ENCODE peak calls at places on chromosomes 3 and 15, in five cellular contexts. Q is H9, Z is H1, I is neuronal stem cell, Y is mesenchymal stem cell. E is an unnamed sample.

GRCh38 chr15:99124641-99125040 is 19.8 kb downstream of the SYNM start:
- DNase-seq in Z (no peak), I (no peak), Q (no peak), Y (no peak), E (no peak)

GRCh38 chr15:82647045-82647834 is at the start of gene CPEB1:
- DNase-seq in Q (peak), I (no peak), Y (peak), Z (no peak), E (no peak)

GRCh38 chr3:43389388-43390254 is 103.3 kb downstream of the SNRK start:
- DNase-seq in Q (no peak), Z (no peak), I (no peak), Y (peak), E (no peak)

GRCh38 chr3:127655641-127656040 is 17.1 kb upstream of the ABTB1 start:
- DNase-seq in I (no peak), Z (no peak), Y (peak), Q (no peak), E (no peak)

GRCh38 chr3:51975857-51976549 is 1.1 kb downstream of the ABHD14A start:
- DNase-seq in I (no peak), Z (no peak), Y (peak), Q (peak), E (no peak)

GRCh38 chr3:169945313-169945712 is 21.3 kb upstream of the SEC62 start:
- DNase-seq in Z (no peak), Q (no peak), I (no peak), Y (peak), E (peak)

GRCh38 chr3:148809835-148810234 is 17.8 kb upstream of the CPB1 start:
- DNase-seq in Z (no peak), I (no peak), Q (no peak), Y (no peak), E (no peak)

GRCh38 chr3:16329792-16330061 is 64.7 kb downstream of the OXNAD1 start:
- DNase-seq in I (peak), Z (no peak), Y (no peak), Q (no peak), E (no peak)

GRCh38 chr3:157239082-157239704 is 79.2 kb upstream of the CCNL1 start:
- DNase-seq in Y (peak), Z (peak), I (peak), Q (peak), E (peak)

GRCh38 chr3:104359546-104359945 is 1007.2 kb upstream of the ALCAM start:
- DNase-seq in Y (peak), Z (no peak), I (no peak), Q (no peak), E (peak)

GRCh38 chr15:97030251-97030650 is 699.8 kb downstream of the NR2F2 start:
- DNase-seq in Z (no peak), I (no peak), Y (no peak), Q (no peak), E (peak)

GRCh38 chr15:85753791-85754452 is 40.8 kb downstream of the KLHL25 start:
- DNase-seq in I (no peak), Z (no peak), Y (no peak), Q (peak), E (no peak)

GRCh38 chr3:54649551-54649950 is 278.3 kb downstream of the LRTM1 start:
- DNase-seq in I (no peak), Q (no peak), Z (no peak), Y (no peak), E (peak)

GRCh38 chr3:159818399-159818798 is 170.2 kb upstream of the IL12A start:
- DNase-seq in I (no peak), Q (peak), Y (no peak), Z (no peak), E (peak)

GRCh38 chr3:187209501-187209900 is 12.2 kb downstream of the RTP1 start:
- DNase-seq in I (no peak), Q (no peak), Z (no peak), Y (no peak), E (no peak)

GRCh38 chr3:16270855-16271254 is 5.8 kb downstream of the OXNAD1 start:
- DNase-seq in Y (no peak), Z (no peak), Q (no peak), I (no peak), E (no peak)

GRCh38 chr3:187011915-187012314 is 81.6 kb downstream of the ST6GAL1 start:
- DNase-seq in I (no peak), Q (no peak), Y (no peak), Z (no peak), E (no peak)

GRCh38 chr3:178255315-178255714 is 280.9 kb upstream of the KCNMB2 start:
- DNase-seq in Q (no peak), Z (no peak), I (no peak), Y (peak), E (no peak)

GRCh38 chr3:138803006-138803653 is 31.6 kb downstream of the PIK3CB start:
- DNase-seq in I (no peak), Z (no peak), Y (no peak), Q (no peak), E (no peak)

GRCh38 chr3:179081885-179082284 is 10.3 kb upstream of the ZMAT3 start:
- DNase-seq in Y (no peak), I (no peak), Z (no peak), Q (no peak), E (peak)

GRCh38 chr3:73094951-73095350 is 33.5 kb downstream of the EBLN2 start:
- DNase-seq in I (no peak), Z (no peak), Y (no peak), Q (peak), E (no peak)

GRCh38 chr3:143171141-143171651 is 51.6 kb downstream of the CHST2 start:
- DNase-seq in Y (peak), I (no peak), Q (no peak), Z (no peak), E (no peak)

GRCh38 chr3:113264741-113265140 is 53.4 kb downstream of the BOC start:
- DNase-seq in I (no peak), Z (no peak), Y (no peak), Q (no peak), E (no peak)

GRCh38 chr3:102449341-102449740 is 14.5 kb downstream of the ZPLD1 start:
- DNase-seq in Q (no peak), I (no peak), Z (no peak), Y (peak), E (no peak)

GRCh38 chr3:186340211-186340610 is 21.8 kb downstream of the DGKG start:
- DNase-seq in Y (no peak), I (no peak), Q (no peak), Z (no peak), E (no peak)

GRCh38 chr15:67148196-67148701 is 82.8 kb downstream of the SMAD3 start:
- DNase-seq in I (no peak), Q (no peak), Y (peak), Z (no peak), E (peak)

GRCh38 chr15:31360843-31361763 is 34.5 kb downstream of the KLF13 start:
- DNase-seq in I (no peak), Q (no peak), Z (no peak), Y (no peak), E (peak)

GRCh38 chr15:86756688-86757087 is 677.0 kb downstream of the AGBL1 start:
- DNase-seq in Z (no peak), I (no peak), Y (no peak), Q (no peak), E (no peak)

GRCh38 chr3:144055604-144056003 is 84.0 kb downstream of the DIPK2A start:
- DNase-seq in Y (no peak), I (no peak), Q (no peak), Z (no peak), E (no peak)

GRCh38 chr3:177396707-177397106 is 199.4 kb upstream of the TBL1XR1 start:
- DNase-seq in Y (no peak), I (no peak), Q (no peak), Z (no peak), E (no peak)

GRCh38 chr15:57565326-57565725 is 26.4 kb upstream of the MYZAP start:
- DNase-seq in Z (no peak), Y (no peak), I (no peak), Q (peak), E (no peak)

GRCh38 chr15:70863450-70864218 is 9.7 kb upstream of the LARP6 start:
- DNase-seq in Q (no peak), Z (no peak), Y (peak), I (no peak), E (no peak)

GRCh38 chr3:127644641-127645040 is 15.7 kb downstream of the PODXL2 start:
- DNase-seq in I (no peak), Q (no peak), Y (no peak), Z (no peak), E (no peak)

GRCh38 chr3:72310028-72310987 is 525.4 kb upstream of the PROK2 start:
- DNase-seq in Z (no peak), Q (no peak), I (no peak), Y (peak), E (no peak)

GRCh38 chr3:133644768-133645167 is 17.0 kb downstream of the TOPBP1 start:
- DNase-seq in Z (no peak), Q (no peak), Y (peak), I (no peak), E (peak)

GRCh38 chr3:42839616-42840015 is 30.4 kb downstream of the ACKR2 start:
- DNase-seq in I (peak), Y (peak), Q (peak), Z (no peak), E (peak)

GRCh38 chr3:27521179-27521871 is 37.1 kb upstream of the SLC4A7 start:
- DNase-seq in I (no peak), Y (peak), Z (no peak), Q (no peak), E (peak)

GRCh38 chr3:27526614-27527315 is 42.6 kb upstream of the SLC4A7 start:
- DNase-seq in Y (no peak), Z (no peak), Q (no peak), I (no peak), E (no peak)

GRCh38 chr3:27521872-27522265 is 37.7 kb upstream of the SLC4A7 start:
- DNase-seq in I (no peak), Y (no peak), Z (no peak), Q (no peak), E (no peak)
- H3K18ac ChIP-seq in I (no peak), Y (peak), Z (no peak), Q (no peak), E (no peak)

DNA sequence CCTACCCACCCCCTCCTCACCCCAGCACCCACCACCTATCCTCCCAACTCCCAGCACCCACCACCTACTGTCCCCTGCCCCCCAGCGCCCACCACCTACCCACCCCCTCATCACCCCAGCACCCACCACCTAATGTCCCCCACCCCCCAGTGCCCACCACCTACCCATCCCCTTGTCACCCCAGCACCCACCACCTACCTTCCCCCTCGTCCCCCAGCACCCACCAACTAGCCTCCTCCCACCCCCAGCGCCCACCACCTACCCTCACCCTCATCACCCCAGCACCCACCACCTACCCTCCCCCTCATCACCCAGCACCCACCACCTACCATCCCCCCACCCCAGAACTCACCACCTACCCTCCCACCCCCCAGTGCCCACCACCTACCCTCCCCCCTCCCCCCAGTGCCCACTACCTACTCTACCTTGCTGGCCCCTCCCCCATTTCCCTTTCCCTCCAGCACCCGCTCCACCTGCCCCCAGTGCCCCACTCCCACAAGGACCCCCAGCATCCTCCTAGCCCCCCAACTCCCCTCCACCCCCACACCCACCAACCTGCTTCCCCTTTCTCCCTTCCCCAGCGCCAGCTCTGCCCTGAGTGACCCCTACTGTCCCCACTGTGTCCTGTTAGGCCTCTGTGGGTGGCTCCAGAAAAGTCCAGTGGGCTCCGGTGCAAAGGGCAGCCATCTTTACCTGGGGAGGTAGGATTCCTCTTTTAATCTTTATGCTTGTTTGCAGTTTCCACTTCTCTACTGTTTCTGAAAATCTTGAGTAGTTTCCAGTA is 1.2 kb downstream of the UROC1 start:
- DNase-seq in Y (no peak), Q (no peak), I (no peak), Z (no peak), E (no peak)
- H2BK12ac ChIP-seq in Y (no peak), Q (no peak), I (no peak), Z (no peak), E (no peak)

DNA sequence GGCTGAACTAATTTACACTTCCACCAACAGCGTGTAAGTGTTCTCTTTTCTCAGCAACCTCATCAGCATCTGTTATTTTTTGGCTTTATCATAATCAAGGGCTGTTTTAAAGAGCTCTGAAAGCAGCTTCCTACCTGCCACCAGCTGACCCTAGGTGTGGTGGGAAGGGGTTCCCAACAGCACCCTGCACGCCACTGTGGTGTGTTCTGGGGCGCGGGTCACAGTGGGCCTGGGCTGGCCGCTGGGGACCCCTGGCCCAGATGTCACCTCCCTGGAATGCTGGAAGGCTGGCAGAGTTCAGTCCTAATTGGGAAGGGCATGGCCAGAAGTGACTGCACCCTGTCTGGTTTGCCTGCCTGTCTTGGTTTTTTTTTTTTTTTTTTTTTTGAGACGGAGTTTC is 82.2 kb downstream of the ASB7 start:
- DNase-seq in Y (no peak), Z (no peak), Q (peak), I (no peak), E (no peak)
- H3K18ac ChIP-seq in Y (no peak), Z (no peak), Q (no peak), I (peak), E (no peak)

GRCh38 chr3:126473292-126474168 is 2.2 kb downstream of the ZXDC start:
- DNase-seq in Q (no peak), Z (no peak), I (no peak), Y (peak), E (peak)
- H2BK12ac ChIP-seq in Q (no peak), Z (no peak), I (no peak), Y (no peak), E (no peak)

DNA sequence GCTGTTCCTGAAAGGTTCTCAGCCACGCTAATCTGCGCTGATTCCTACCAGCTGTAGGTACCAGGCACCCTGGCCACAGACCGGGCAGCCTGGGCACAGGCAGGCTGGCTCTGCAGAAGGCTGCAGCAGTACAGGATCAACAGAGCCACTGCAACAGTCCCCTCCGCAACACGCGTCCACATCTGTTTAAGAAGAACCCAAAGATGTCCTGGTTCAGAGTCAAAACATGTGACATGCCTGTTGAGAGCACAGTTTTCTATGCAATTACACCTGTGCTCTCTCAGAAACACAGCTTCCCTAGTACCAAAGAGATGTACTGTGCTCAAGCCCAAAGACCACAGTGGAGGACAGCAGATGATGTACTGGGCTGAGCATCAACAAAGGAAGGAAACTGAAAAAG is 18.8 kb downstream of the LRIG1 start:
- DNase-seq in I (no peak), Q (no peak), Z (no peak), Y (no peak), E (no peak)
- H3K18ac ChIP-seq in I (no peak), Q (no peak), Z (no peak), Y (peak), E (no peak)

DNA sequence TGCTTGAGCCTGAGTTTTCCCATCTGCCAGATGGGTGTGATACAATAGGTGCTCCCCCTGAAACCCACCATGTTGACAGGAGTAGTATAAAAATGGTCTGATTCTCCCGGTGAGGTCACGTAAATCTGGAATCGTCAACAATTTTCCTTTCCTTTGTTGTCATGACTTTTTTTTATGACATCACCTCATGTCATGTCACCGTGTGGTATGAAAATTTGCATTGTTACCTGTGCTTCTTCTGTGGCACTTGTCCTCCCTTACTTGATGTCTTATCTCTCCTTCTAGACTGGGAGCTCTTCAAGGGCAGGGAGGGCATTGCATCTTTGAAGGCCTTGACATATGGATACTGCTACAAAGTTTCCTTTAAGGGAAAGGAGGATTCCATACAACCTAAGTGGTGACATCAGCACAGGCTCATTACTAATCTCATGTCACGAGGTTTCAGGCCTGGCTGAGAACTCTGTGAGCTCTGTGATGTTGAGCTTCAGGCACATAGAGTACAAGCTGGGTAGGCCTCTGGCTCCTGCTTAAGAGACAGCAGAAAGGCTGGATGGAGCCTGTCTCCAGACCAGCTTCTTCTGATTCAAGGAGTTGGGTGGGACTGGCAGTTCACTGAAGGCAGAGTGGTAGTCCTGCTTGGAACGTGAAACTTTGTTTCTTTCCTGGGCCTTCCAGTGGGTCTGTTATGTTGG is 66.3 kb downstream of the LPP start:
- DNase-seq in Q (no peak), Y (peak), Z (no peak), I (no peak), E (no peak)
- H2BK12ac ChIP-seq in Q (no peak), Y (peak), Z (no peak), I (no peak), E (no peak)

GRCh38 chr15:63502843-63503738 is 1.3 kb upstream of the USP3 start:
- DNase-seq in Z (no peak), Y (peak), Q (peak), I (no peak), E (peak)

GRCh38 chr15:63500265-63501250 is 3.8 kb upstream of the USP3 start:
- DNase-seq in I (no peak), Z (no peak), Q (no peak), Y (no peak), E (no peak)

GRCh38 chr15:63499611-63500010 is 4.8 kb upstream of the USP3 start:
- DNase-seq in Z (no peak), Y (no peak), I (no peak), Q (no peak), E (no peak)

GRCh38 chr15:63502137-63502801 is 2.1 kb upstream of the USP3 start:
- DNase-seq in Z (no peak), Q (no peak), Y (peak), I (no peak), E (peak)

GRCh38 chr15:63501256-63502089 is 2.9 kb upstream of the USP3 start:
- DNase-seq in Y (peak), Z (no peak), Q (peak), I (no peak), E (peak)
- H3K18ac ChIP-seq in Y (no peak), Z (no peak), Q (no peak), I (no peak), E (no peak)